ENCODE peak calls at places on chromosomes 11 and 22, in eight cellular contexts. B is AG10803; D is CD8-positive, alpha-beta T cell; Z is endothelial cell; F is fibroblast of mammary gland; M is tibial nerve; K is right atrium auricular region; N is right lobe of liver. T is an unnamed sample.
A peak's percentile ranks its signal among the peaks of the same experiment; 100 is the strongest.

GRCh38 chr22:45860201-45860600 is 116.8 kb downstream of the WNT7B start:
- DNase-seq in B (no peak), D (no peak), Z (no peak), F (no peak), M (no peak), K (peak; percentile 48), N (no peak), T (no peak)

GRCh38 chr22:49619301-49619700 is 208.4 kb downstream of the BRD1 start:
- DNase-seq in B (no peak), D (no peak), Z (no peak), F (no peak), M (no peak), K (no peak), N (no peak), T (no peak)

GRCh38 chr11:92897487-92897886 is 72.0 kb upstream of the MTNR1B start:
- DNase-seq in B (no peak), D (no peak), Z (no peak), F (no peak), M (no peak), K (no peak), N (no peak), T (no peak)

GRCh38 chr22:31124811-31125465 is 2.2 kb downstream of the INPP5J start:
- DNase-seq in B (no peak), D (no peak), Z (no peak), F (no peak), M (no peak), K (no peak), N (no peak), T (no peak)

GRCh38 chr11:105312266-105312665 is 172.7 kb upstream of the CARD18 start:
- DNase-seq in B (no peak), D (no peak), Z (no peak), F (no peak), M (no peak), K (no peak), N (no peak), T (no peak)

GRCh38 chr11:130312046-130312445 is 2.7 kb downstream of the ZBTB44 start:
- DNase-seq in B (no peak), D (no peak), Z (no peak), F (no peak), M (no peak), K (no peak), N (no peak), T (no peak)

GRCh38 chr11:293293-293851 is 4.4 kb downstream of the PGGHG start:
- DNase-seq in B (no peak), D (no peak), Z (no peak), F (no peak), M (no peak), K (no peak), N (peak; percentile 16), T (no peak)

GRCh38 chr11:2533642-2534115 is 88.9 kb downstream of the KCNQ1 start:
- DNase-seq in B (peak; percentile 90), D (peak; percentile 41), Z (peak; percentile 77), F (peak; percentile 80), M (peak; percentile 66), K (peak; percentile 83), N (peak; percentile 71), T (peak; percentile 42)

GRCh38 chr11:118913411-118914125 is 12.2 kb downstream of the BCL9L start:
- DNase-seq in B (no peak), D (peak; percentile 74), Z (no peak), F (no peak), M (no peak), K (no peak), N (no peak), T (no peak)

GRCh38 chr11:112025682-112026081 is 474 bp downstream of the DLAT start:
- DNase-seq in B (peak; percentile 17), D (no peak), Z (no peak), F (peak; percentile 25), M (no peak), K (no peak), N (no peak), T (no peak)

GRCh38 chr11:95924414-95924760 is 480 bp upstream of the MTMR2 start:
- DNase-seq in B (peak; percentile 22), D (no peak), Z (peak; percentile 9), F (peak; percentile 54), M (no peak), K (no peak), N (no peak), T (no peak)

GRCh38 chr11:122727101-122727929 is 71.8 kb downstream of the UBASH3B start:
- DNase-seq in B (peak; percentile 64), D (peak; percentile 39), Z (no peak), F (no peak), M (no peak), K (no peak), N (no peak), T (no peak)

DNA sequence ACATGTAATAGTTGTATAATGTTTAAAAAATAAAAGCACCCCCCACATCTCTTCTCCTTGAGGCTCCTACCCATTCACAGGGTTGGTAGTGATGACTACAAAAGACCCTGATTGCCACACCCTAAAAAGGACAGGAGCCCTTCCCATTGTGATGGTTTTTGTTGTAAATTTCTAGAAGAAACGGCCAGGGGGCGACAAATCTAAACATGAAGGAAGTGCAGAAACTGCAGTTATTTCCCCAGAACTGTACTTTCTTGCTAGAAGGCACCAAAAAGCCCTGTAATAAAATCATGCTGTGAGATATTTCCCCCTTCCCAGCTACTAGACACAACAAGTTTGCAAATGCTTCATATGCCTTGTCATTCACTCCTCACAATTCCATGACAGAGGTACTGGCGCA is 10.8 kb downstream of the PRR5L start:
- DNase-seq in B (peak; percentile 41), D (no peak), Z (peak; percentile 52), F (peak; percentile 60), M (no peak), K (no peak), N (no peak), T (no peak)
- TF ChIP-seq CTCF in B (peak; percentile 57), D (no peak), Z (peak; percentile 30), F (peak; percentile 59), M (peak; percentile 25), K (no peak), N (peak; percentile 33), T (no peak)

GRCh38 chr11:8192896-8193209 is 24.0 kb upstream of the RIC3 start:
- DNase-seq in B (no peak), D (no peak), Z (no peak), F (no peak), M (no peak), K (no peak), N (no peak), T (no peak)
- TF ChIP-seq CTCF in B (no peak), D (peak; percentile 31), Z (peak; percentile 10), F (no peak), M (no peak), K (no peak), N (no peak), T (no peak)

DNA sequence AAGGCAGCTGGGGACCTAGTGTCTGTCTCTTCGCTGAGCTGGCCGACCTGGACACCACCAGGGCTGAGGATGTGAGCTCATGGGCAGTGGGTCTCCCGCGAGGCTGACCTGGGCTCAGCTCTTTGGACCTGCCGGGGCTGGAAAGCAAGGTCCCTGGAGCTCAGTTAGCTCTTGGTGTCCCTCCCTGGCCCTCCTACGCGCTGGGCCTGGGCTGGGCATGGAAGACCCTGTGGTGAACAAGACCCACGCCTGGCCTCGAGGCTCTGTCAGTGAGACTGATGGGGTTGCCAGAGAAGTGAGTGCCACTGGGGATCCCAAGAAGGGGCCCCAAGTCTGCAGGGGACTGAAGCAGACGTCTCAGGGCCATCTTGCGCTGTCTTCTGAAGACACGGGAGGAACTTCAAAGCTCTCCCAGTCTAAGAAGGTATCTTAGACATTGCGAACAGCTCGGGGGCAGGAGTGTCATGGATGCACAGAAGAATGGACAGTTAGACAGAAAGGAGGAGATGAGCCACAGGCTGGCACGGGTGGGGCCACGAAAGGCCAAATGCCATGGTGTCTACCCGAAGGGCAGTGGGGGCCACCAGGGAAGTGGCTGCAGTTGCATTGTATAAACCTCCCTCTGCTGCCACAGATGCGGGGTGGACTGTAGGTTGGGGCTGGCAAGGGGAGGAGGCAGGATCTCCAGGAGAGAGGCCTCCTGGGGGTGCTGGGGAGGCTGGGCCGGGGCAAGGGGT is 31.2 kb downstream of the NFAM1 start:
- DNase-seq in B (no peak), D (no peak), Z (no peak), F (no peak), M (no peak), K (no peak), N (no peak), T (no peak)
- TF ChIP-seq CTCF in B (no peak), D (no peak), Z (no peak), F (no peak), M (no peak), K (no peak), N (no peak), T (no peak)

GRCh38 chr11:60948251-60948650 is 3.7 kb downstream of the SLC15A3 start:
- DNase-seq in B (no peak), D (no peak), Z (no peak), F (no peak), M (no peak), K (no peak), N (no peak), T (no peak)
- TF ChIP-seq CTCF in B (no peak), D (no peak), Z (no peak), F (no peak), M (no peak), K (no peak), N (no peak), T (no peak)

T was measured in omental fat pad.